ENCODE peak calls at places on chromosomes 13 and 19, in six cellular contexts. K is IMR-90, S is H1, L is HCT116, O is GM12878, E is K562. Y is an unnamed sample.

GRCh38 chr19:39270091-39270871 is 2.1 kb downstream of the IFNL2 start:
- DNase-seq in O (no peak), L (no peak), S (no peak), E (no peak), K (peak; percentile 40), Y (no peak)

GRCh38 chr13:104779311-104779710 is 1713.1 kb upstream of the SLC10A2 start:
- DNase-seq in O (no peak), S (peak; percentile 27), E (no peak), L (no peak), K (peak; percentile 64), Y (no peak)

GRCh38 chr13:102234618-102235017 is 167.2 kb downstream of the FGF14 start:
- DNase-seq in O (no peak), L (no peak), K (peak; percentile 1), E (no peak), S (no peak), Y (no peak)

GRCh38 chr13:88196106-88196505 is 524.9 kb downstream of the SLITRK5 start:
- DNase-seq in K (no peak), E (no peak), O (no peak), L (no peak), S (no peak), Y (peak; percentile 0)

GRCh38 chr19:48793271-48793670 is 17.6 kb downstream of the BCAT2 start:
- DNase-seq in S (no peak), L (no peak), E (no peak), O (no peak), K (no peak), Y (no peak)

GRCh38 chr13:83984793-83985192 is 102.5 kb upstream of the SLITRK1 start:
- DNase-seq in E (no peak), S (no peak), K (no peak), L (no peak), O (no peak), Y (no peak)

GRCh38 chr13:44866512-44866911 is 122.8 kb downstream of the NUFIP1 start:
- DNase-seq in K (no peak), L (no peak), E (no peak), O (no peak), S (no peak), Y (no peak)

GRCh38 chr13:111158136-111158805 is 43.2 kb downstream of the ARHGEF7 start:
- DNase-seq in L (no peak), E (no peak), S (no peak), O (no peak), K (no peak), Y (no peak)

GRCh38 chr19:29628661-29629385 is 22.7 kb downstream of the POP4 start:
- DNase-seq in S (no peak), K (no peak), L (no peak), E (no peak), O (no peak), Y (no peak)

GRCh38 chr13:30698488-30699005 is 36.8 kb upstream of the ALOX5AP start:
- DNase-seq in L (no peak), S (no peak), O (no peak), E (no peak), K (no peak), Y (no peak)

GRCh38 chr19:35262101-35262761 is 6.5 kb upstream of the USF2 start:
- DNase-seq in S (no peak), K (no peak), L (no peak), O (no peak), E (no peak), Y (no peak)

GRCh38 chr19:18021121-18021755 is 13.3 kb downstream of the ARRDC2 start:
- DNase-seq in K (peak; percentile 88), E (peak; percentile 83), O (no peak), S (no peak), L (no peak), Y (no peak)

GRCh38 chr13:23680836-23681235 is 110.6 kb downstream of the TNFRSF19 start:
- DNase-seq in E (no peak), S (no peak), O (no peak), L (no peak), K (no peak), Y (no peak)

GRCh38 chr13:44697058-44697457 is 120.9 kb upstream of the TSC22D1 start:
- DNase-seq in L (no peak), S (no peak), E (peak; percentile 2), K (no peak), O (no peak), Y (no peak)

GRCh38 chr13:101965096-101965495 is 436.8 kb downstream of the FGF14 start:
- DNase-seq in K (no peak), O (no peak), L (no peak), S (no peak), E (no peak), Y (no peak)

GRCh38 chr13:106105153-106105552 is 430.3 kb downstream of the EFNB2 start:
- DNase-seq in S (no peak), L (no peak), E (no peak), O (no peak), K (peak; percentile 11), Y (no peak)

GRCh38 chr13:36357692-36358091 is 11.5 kb upstream of the SPART start:
- DNase-seq in L (no peak), O (no peak), S (no peak), E (no peak), K (no peak), Y (no peak)

GRCh38 chr19:41703602-41704293 is 4.7 kb upstream of the CEACAM5 start:
- DNase-seq in L (no peak), K (no peak), S (no peak), E (no peak), O (no peak), Y (no peak)

GRCh38 chr19:38206006-38206745 is 17.8 kb downstream of the DPF1 start:
- DNase-seq in L (no peak), E (no peak), O (no peak), S (no peak), K (no peak), Y (no peak)

GRCh38 chr13:41505209-41505835 is 48.0 kb downstream of the RGCC start:
- DNase-seq in O (no peak), K (peak; percentile 96), L (no peak), S (no peak), E (no peak), Y (no peak)

GRCh38 chr19:12782424-12783225 is 7.3 kb upstream of the HOOK2 start:
- DNase-seq in L (no peak), E (peak; percentile 89), O (no peak), S (no peak), K (peak; percentile 85), Y (no peak)
- TF ChIP-seq CEBPB in L (no peak), E (no peak), O (no peak), S (no peak), K (no peak), Y (no peak)

GRCh38 chr13:65260938-65261880 is 1968.9 kb downstream of the PCDH9 start:
- DNase-seq in L (no peak), O (no peak), S (no peak), E (no peak), K (no peak), Y (no peak)
- TF ChIP-seq CEBPB in L (no peak), O (no peak), S (no peak), E (no peak), K (no peak), Y (no peak)

GRCh38 chr19:16425993-16426392 is 45.8 kb downstream of the EPS15L1 start:
- DNase-seq in K (no peak), E (no peak), S (no peak), L (no peak), O (no peak), Y (no peak)

GRCh38 chr19:16421982-16422381 is 49.8 kb downstream of the EPS15L1 start:
- DNase-seq in L (no peak), E (no peak), K (no peak), O (no peak), S (no peak), Y (no peak)

GRCh38 chr19:16423891-16424290 is 47.9 kb downstream of the EPS15L1 start:
- DNase-seq in S (no peak), K (no peak), L (no peak), E (no peak), O (no peak), Y (no peak)

GRCh38 chr19:16428372-16429036 is 43.3 kb downstream of the EPS15L1 start:
- DNase-seq in S (no peak), K (no peak), E (no peak), L (no peak), O (no peak), Y (no peak)

DNA sequence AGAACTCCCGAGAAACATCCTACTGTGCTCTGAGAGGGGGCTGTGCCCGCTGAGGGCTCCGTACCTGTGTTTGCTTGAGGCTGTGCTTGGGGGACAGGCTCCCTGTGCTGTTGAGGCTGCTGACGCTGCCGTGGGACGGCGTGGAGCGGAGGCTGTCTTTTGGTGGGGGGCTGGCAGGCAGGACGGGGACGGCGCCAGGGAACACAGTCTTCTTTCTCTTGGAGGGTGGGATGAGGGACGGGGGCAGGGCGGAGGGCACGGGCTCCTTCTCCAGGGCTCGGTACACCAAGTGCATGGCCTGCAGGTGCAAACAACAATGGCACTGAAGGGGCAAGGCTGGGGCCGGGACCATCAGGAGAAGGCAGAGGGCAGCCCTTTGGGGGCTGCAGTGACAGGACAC is 46.8 kb downstream of the EPS15L1 start:
- DNase-seq in O (no peak), K (no peak), E (no peak), L (no peak), S (no peak), Y (no peak)
- TF ChIP-seq CEBPB in O (no peak), K (no peak), E (no peak), L (no peak), S (no peak), Y (no peak)

DNA sequence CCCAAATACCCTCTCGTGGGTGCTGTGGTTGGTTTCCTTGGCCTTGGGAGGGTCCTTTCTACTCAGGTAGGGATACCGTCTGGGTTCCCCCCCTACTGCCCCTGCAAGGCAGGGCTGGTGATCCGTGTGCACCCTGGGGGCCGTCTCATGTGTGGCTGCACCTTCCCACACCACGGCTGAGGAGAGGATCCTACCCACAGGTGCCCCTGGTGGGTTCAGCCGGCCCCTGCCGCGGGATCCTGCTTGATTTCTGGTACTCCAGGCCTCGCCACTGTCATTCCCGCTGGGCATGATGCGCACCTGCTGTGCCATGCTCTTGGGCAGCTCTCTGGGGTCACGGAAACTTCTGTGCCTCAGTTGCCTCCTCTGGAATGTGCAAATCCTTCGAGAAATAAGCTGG is 30.8 kb downstream of the EFNA2 start:
- DNase-seq in L (no peak), K (no peak), O (no peak), E (no peak), S (no peak), Y (no peak)
- TF ChIP-seq CEBPB in L (no peak), K (no peak), O (no peak), E (no peak), S (no peak), Y (no peak)

DNA sequence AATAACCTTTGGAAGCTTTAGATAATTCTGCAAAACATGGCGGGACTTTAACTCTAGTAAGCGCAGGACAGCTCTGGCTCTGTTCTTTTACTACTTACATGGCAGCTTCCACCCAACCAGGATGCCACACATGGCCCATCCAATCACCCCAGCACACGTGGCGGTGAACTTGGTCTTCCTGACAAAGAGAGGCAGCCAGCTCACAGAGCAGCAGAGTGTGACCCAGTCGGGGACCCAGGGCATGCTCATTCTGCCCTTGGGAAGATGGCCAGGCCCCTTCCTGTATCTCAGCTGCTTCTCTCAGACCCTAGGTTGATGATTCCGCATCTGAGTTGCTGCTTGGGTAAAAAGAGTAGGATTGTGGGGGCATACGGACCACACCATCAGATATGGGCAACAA is 172.1 kb downstream of the USP12 start:
- DNase-seq in S (no peak), O (no peak), K (no peak), L (no peak), E (no peak), Y (no peak)
- TF ChIP-seq CEBPB in S (no peak), O (no peak), K (no peak), L (no peak), E (no peak), Y (no peak)

Y was measured in A549.